ENCODE peak calls at places on chromosomes 4 and X, in ten cellular contexts. M is sigmoid colon, O is A549, N is Peyer's patch, U is lower leg skin, G is tibial nerve, I is IMR-90, T is adrenal gland, H is endothelial cell of umbilical vein, B is uterus. J is an unnamed sample.

GRCh38 chrX:24506082-24506481 is 41.0 kb downstream of the PDK3 start:
- DNase-seq in M (no peak), O (peak; percentile 25), N (no peak), U (no peak), G (no peak), I (peak; percentile 44), T (no peak), H (no peak), B (no peak), J (no peak)

GRCh38 chrX:107845625-107846024 is 20.0 kb downstream of the MID2 start:
- DNase-seq in M (no peak), O (no peak), N (no peak), U (no peak), G (no peak), I (no peak), T (no peak), H (peak; percentile 34), B (no peak), J (no peak)

GRCh38 chrX:20046864-20047263 is 56.0 kb upstream of the BCLAF3 start:
- DNase-seq in M (no peak), O (no peak), N (no peak), U (no peak), G (no peak), I (no peak), T (no peak), H (no peak), B (no peak), J (no peak)

GRCh38 chrX:10110984-10111363 is 45.8 kb upstream of the CLCN4 start:
- DNase-seq in M (no peak), O (no peak), N (no peak), U (no peak), G (no peak), I (no peak), T (no peak), H (peak; percentile 1), B (no peak), J (no peak)

GRCh38 chr4:148692242-148692641 is 250.0 kb upstream of the NR3C2 start:
- DNase-seq in M (no peak), O (no peak), N (peak; percentile 49), U (no peak), G (no peak), I (no peak), T (no peak), H (no peak), B (no peak), J (no peak)

GRCh38 chr4:82473621-82474164 is 43.3 kb downstream of the ENOPH1 start:
- DNase-seq in M (no peak), O (no peak), N (no peak), U (no peak), G (no peak), I (no peak), T (no peak), H (no peak), B (no peak), J (no peak)

GRCh38 chr4:91064157-91064853 is 937.1 kb downstream of the CCSER1 start:
- DNase-seq in M (no peak), O (peak; percentile 5), N (no peak), U (no peak), G (no peak), I (no peak), T (peak; percentile 49), H (peak; percentile 61), B (no peak), J (peak; percentile 35)

GRCh38 chr4:180407273-180407885 is 1835.8 kb upstream of the TENM3 start:
- DNase-seq in M (no peak), O (no peak), N (no peak), U (no peak), G (no peak), I (no peak), T (no peak), H (no peak), B (no peak), J (no peak)

GRCh38 chr4:37802068-37802666 is 24.3 kb upstream of the PGM2 start:
- DNase-seq in M (no peak), O (peak; percentile 79), N (peak; percentile 62), U (no peak), G (no peak), I (peak; percentile 60), T (peak; percentile 38), H (peak; percentile 73), B (peak; percentile 21), J (peak; percentile 72)

GRCh38 chrX:75230296-75230695 is 43.6 kb upstream of the UPRT start:
- DNase-seq in M (no peak), O (no peak), N (no peak), U (no peak), G (no peak), I (no peak), T (no peak), H (no peak), B (no peak), J (no peak)

GRCh38 chr4:169215656-169216055 is 55.1 kb downstream of the SH3RF1 start:
- DNase-seq in M (no peak), O (no peak), N (no peak), U (no peak), G (no peak), I (no peak), T (no peak), H (no peak), B (no peak), J (no peak)

GRCh38 chrX:49878834-49879655 is at the start of gene USP27X:
- DNase-seq in M (peak; percentile 90), O (peak; percentile 76), N (peak; percentile 83), U (peak; percentile 92), G (peak; percentile 63), I (peak; percentile 81), T (peak; percentile 73), H (peak; percentile 77), B (peak; percentile 77), J (peak; percentile 77)
- TF ChIP-seq POLR2A in M (peak; percentile 35), O (peak; percentile 46), N (no peak), U (no peak), G (peak; percentile 29), I (no peak), T (no peak), H (no peak), B (peak; percentile 23), J (peak; percentile 73)

GRCh38 chr4:42425146-42426065 is 28.1 kb downstream of the SHISA3 start:
- DNase-seq in M (no peak), O (no peak), N (no peak), U (no peak), G (no peak), I (no peak), T (no peak), H (no peak), B (no peak), J (no peak)

DNA sequence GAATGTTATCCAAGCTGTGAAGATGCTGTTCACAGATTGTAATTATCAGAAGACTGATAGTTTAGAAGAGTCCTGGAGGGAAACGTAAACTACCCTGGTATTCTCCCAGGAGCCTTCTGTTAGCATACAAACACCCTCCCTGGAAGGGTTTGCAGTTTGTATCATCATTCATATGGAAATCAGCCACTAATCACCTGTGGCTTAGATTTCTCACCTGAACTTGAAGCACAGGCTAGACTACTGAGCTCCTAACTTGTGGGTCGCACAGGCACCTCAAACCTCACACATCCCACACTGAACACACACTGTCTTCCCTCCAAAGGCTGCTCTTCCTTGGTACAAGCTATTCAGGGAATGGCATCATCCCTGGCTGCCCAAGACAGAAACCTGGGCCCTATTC is 30.7 kb downstream of the SHISA3 start:
- DNase-seq in M (no peak), O (no peak), N (no peak), U (no peak), G (no peak), I (no peak), T (no peak), H (no peak), B (no peak), J (no peak)
- H3K4me3 ChIP-seq in M (no peak overlapping the region), O (no peak overlapping the region), N (no peak overlapping the region), U (no peak overlapping the region), G (no peak overlapping the region), I (no peak overlapping the region), T (no peak overlapping the region), H (no peak overlapping the region), B (no peak overlapping the region), J (no peak overlapping the region)

GRCh38 chrX:68186552-68187262 is 246.6 kb downstream of the OPHN1 start:
- DNase-seq in M (no peak), O (peak; percentile 72), N (no peak), U (no peak), G (no peak), I (peak; percentile 47), T (no peak), H (peak; percentile 26), B (no peak), J (no peak)

GRCh38 chrX:68179355-68179754 is 253.9 kb downstream of the OPHN1 start:
- DNase-seq in M (no peak), O (no peak), N (no peak), U (no peak), G (no peak), I (no peak), T (no peak), H (no peak), B (no peak), J (no peak)

GRCh38 chrX:68180501-68181061 is 252.7 kb downstream of the OPHN1 start:
- DNase-seq in M (no peak), O (no peak), N (no peak), U (no peak), G (no peak), I (no peak), T (no peak), H (peak; percentile 7), B (no peak), J (no peak)

GRCh38 chrX:68185161-68185560 is 248.1 kb downstream of the OPHN1 start:
- DNase-seq in M (no peak), O (no peak), N (no peak), U (no peak), G (no peak), I (no peak), T (no peak), H (no peak), B (no peak), J (no peak)

DNA sequence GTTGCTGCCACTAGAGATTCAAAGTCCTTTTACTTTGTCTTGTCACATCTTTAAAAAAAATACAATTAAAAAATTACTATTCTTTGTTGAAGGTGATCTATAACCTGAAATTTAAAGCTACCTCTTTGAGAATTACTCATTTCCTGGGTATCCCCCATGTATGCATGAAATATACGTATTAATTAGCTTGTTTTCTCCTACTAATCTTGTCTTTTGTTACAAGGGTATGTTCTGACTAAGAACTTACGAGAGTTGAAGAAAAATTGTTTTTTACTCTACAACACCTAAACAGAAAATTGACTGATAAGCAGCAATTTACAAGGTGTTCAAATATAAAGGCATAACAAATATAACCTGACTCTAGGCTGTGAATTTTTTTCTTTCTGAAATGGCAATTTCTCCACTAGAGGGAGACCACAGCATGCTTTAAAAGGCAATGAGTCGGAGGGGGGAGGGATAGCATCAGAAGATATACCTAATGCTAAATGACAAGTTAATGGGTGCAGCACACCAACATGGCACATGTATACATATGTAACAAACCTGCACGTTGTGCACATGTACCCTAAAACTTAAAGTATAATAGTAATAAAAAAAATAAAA is 249.6 kb downstream of the OPHN1 start:
- DNase-seq in M (no peak), O (peak; percentile 62), N (no peak), U (no peak), G (no peak), I (peak; percentile 51), T (no peak), H (peak; percentile 44), B (no peak), J (no peak)
- TF ChIP-seq CTCF in M (no peak), O (peak; percentile 56), N (peak; percentile 33), U (no peak), G (peak; percentile 15), I (peak; percentile 55), T (peak; percentile 55), H (peak; percentile 18), B (no peak), J (peak; percentile 20)

GRCh38 chr4:40055873-40056721 is 553 bp upstream of the N4BP2 start:
- DNase-seq in M (peak; percentile 84), O (peak; percentile 69), N (peak; percentile 82), U (peak; percentile 92), G (peak; percentile 46), I (peak; percentile 83), T (peak; percentile 72), H (peak; percentile 75), B (peak; percentile 75), J (peak; percentile 76)
- TF ChIP-seq POLR2A in M (no peak), O (peak; percentile 54), N (peak; percentile 75), U (no peak), G (peak; percentile 46), I (peak; percentile 52), T (peak; percentile 44), H (peak; percentile 78), B (no peak), J (peak; percentile 84)